ENCODE peak calls at places on chromosomes 13 and 19, in five cellular contexts. P, E, S, K and R are unnamed samples.

GRCh38 chr19:41391618-41392017 is 5.5 kb downstream of the EXOSC5 start:
- DNase-seq in P (no peak), E (no peak), S (no peak), K (no peak), R (no peak)

GRCh38 chr13:101190976-101191375 is 225.3 kb downstream of the NALCN start:
- DNase-seq in P (no peak), E (no peak), S (no peak), K (no peak), R (no peak)

GRCh38 chr13:40271931-40272775 is 394.3 kb downstream of the FOXO1 start:
- DNase-seq in P (peak; percentile 93), E (peak; percentile 49), S (no peak), K (no peak), R (peak; percentile 87)

GRCh38 chr13:47250141-47250540 is 353.3 kb upstream of the HTR2A start:
- DNase-seq in P (peak; percentile 71), E (no peak), S (no peak), K (no peak), R (no peak)

GRCh38 chr13:101514695-101515275 is 62.3 kb downstream of the ITGBL1 start:
- DNase-seq in P (no peak), E (no peak), S (no peak), K (peak; percentile 17), R (no peak)

GRCh38 chr13:30551194-30551593 is 66.5 kb upstream of the USPL1 start:
- DNase-seq in P (no peak), E (no peak), S (no peak), K (peak; percentile 21), R (no peak)

GRCh38 chr13:45055902-45056648 is 64.2 kb upstream of the GTF2F2 start:
- DNase-seq in P (peak; percentile 81), E (no peak), S (no peak), K (no peak), R (no peak)

GRCh38 chr19:39196860-39197562 is at the start of gene NCCRP1:
- DNase-seq in P (no peak), E (no peak), S (no peak), K (peak; percentile 66), R (no peak)

GRCh38 chr19:39557791-39558622 is 18.0 kb upstream of the EID2 start:
- DNase-seq in P (no peak), E (no peak), S (peak; percentile 37), K (no peak), R (no peak)

GRCh38 chr13:75633285-75633684 is 2.8 kb upstream of the LMO7 start:
- DNase-seq in P (no peak), E (no peak), S (no peak), K (no peak), R (no peak)

GRCh38 chr13:56615572-56615971 is 525.1 kb upstream of the PRR20A start:
- DNase-seq in P (no peak), E (no peak), S (no peak), K (no peak), R (no peak)
- TF ChIP-seq EP300 in P (no peak), E (no peak), S (no peak), K (no peak), R (no peak)

GRCh38 chr13:111282425-111282824 is 38.0 kb upstream of the TEX29 start:
- DNase-seq in P (no peak), E (no peak), S (peak; percentile 8), K (no peak), R (no peak)
- TF ChIP-seq POLR2AphosphoS5 in P (no peak), E (no peak), S (no peak), K (no peak), R (no peak)

DNA sequence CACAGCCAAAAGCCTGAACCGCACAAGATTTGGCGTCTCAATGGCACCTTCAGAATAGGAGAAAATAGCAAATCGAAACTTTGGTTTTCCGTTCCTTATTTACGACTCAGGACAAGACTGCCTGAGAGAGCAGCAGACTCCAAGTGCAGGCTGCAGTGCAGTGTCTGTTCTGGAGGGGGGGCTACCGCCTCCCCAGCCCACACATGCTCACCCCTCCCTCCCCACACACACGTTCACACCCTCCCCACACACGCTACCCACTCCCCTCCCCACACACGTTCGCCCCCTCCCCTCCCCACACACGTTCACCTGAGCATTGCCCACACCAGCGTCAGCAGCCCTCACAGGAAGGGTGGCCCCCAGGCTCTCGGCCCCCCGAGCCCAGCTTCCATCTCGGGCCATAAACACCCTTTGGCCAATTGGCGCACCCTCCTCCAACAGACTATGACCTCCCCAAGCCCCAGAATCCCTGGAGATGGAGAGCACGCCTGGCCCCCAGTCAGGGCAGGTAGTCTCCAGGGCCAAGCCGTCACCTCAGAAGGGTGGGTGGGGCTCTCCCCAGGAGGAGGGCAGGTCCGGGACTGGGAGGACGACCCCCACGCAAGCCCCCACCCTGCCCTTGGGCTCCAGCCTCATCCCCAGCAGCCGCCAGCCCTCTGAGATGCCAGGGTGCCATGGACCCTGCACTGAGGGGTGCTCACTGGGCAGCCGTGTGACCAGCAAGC is 27.6 kb downstream of the RASA3 start:
- DNase-seq in P (peak; percentile 64), E (no peak), S (no peak), K (peak; percentile 42), R (no peak)
- TF ChIP-seq EP300 in P (no peak), E (no peak), S (no peak), K (no peak), R (no peak)

GRCh38 chr19:10603084-10603872 is 16.2 kb upstream of the AP1M2 start:
- DNase-seq in P (peak; percentile 68), E (peak; percentile 57), S (no peak), K (peak; percentile 53), R (peak; percentile 81)
- TF ChIP-seq POLR2AphosphoS5 in P (no peak), E (no peak), S (peak; percentile 41), K (no peak), R (no peak)

DNA sequence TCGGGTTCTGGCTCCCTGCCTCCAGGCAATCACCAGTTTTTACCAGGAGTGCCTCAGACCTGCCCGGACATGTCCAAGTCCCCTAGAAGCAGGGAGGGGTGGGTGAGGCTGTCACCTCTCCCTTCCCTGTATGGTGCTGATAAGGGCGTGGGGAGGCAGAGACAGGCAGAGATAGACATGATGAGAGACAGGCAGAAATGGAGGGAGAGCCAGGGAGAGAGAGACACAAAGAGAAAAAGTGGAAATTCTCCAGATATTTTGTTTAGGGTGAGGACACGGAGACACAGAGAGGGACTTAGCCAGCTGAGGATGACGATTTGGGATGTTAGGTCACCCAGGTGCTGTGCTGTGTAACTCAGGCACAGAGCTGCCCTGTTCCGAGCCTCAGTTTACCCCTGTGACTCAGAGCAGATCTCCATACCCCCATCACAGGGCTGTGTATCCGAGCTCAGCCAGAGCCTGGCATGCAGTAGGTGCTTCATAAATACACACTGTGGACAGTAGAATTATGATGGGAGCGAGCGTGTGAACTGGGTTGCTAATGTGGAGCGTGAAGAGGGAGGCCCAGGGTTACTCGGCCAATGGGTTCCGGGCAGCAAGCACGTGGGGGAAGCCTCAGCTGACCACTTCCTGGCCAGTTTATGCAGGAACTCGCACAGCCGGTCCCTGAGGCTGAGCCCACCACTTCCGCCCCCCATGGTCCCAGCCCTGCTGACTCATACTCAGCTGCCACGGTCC is 11.9 kb upstream of the GDF15 start:
- DNase-seq in P (peak; percentile 97), E (peak; percentile 83), S (peak; percentile 99), K (peak; percentile 64), R (peak; percentile 97)
- TF ChIP-seq EP300 in P (peak; percentile 84), E (peak; percentile 30), S (no peak), K (peak; percentile 70), R (no peak)